ENCODE peak calls at places on chromosome 14, in four cellular contexts. J is K562, N is HL-60, R is GM12878. F is an unnamed sample.

GRCh38 chr14:70808023-70808401 is 1.3 kb downstream of the MAP3K9 start:
- DNase-seq in J (no peak), N (no peak), R (no peak), F (no peak)

GRCh38 chr14:39339003-39339402 is 93.2 kb downstream of the FBXO33 start:
- DNase-seq in N (no peak), J (peak), R (no peak), F (no peak)

GRCh38 chr14:54839681-54840080 is 62.9 kb downstream of the GCH1 start:
- DNase-seq in N (no peak), J (no peak), R (no peak), F (no peak)

GRCh38 chr14:73759183-73759713 is 45.1 kb upstream of the PNMA1 start:
- DNase-seq in R (no peak), J (peak), N (no peak), F (no peak)

GRCh38 chr14:43539210-43539609 is 967.9 kb downstream of the FSCB start:
- DNase-seq in J (no peak), N (no peak), R (no peak), F (no peak)

GRCh38 chr14:37565550-37565949 is 29.5 kb downstream of the FOXA1 start:
- DNase-seq in N (no peak), J (no peak), R (no peak), F (no peak)

GRCh38 chr14:28774764-28775738 is 8.5 kb downstream of the FOXG1 start:
- DNase-seq in N (no peak), J (no peak), R (no peak), F (no peak)

GRCh38 chr14:22994762-22995275 is 12.5 kb upstream of the AJUBA start:
- DNase-seq in N (no peak), R (no peak), J (peak), F (no peak)

DNA sequence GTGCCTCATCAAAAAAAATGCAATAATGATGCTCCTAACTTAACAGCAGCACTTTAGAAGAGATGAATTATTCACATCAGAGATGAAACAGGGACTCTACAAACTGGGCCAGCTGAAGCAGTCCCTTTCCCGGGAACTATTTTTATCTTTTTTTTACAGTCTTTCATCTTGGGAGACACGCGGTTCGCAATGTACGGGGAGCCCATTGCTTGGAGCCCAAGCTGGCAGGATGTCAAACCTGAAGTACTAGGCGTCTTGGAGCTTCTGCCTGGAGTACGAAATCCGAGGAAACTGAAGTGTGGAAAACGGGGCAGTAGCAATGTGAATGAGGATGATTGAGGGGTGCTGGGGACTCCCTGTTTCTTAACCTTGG is 65.4 kb upstream of the DLK1 start:
- DNase-seq in N (no peak), J (no peak), R (no peak), F (no peak)
- TF ChIP-seq SPI1 in N (no peak), J (no peak), R (no peak), F (no peak)

GRCh38 chr14:21042918-21043317 is 756 bp downstream of the RNASE7 start:
- DNase-seq in R (no peak), N (no peak), J (no peak), F (no peak)

GRCh38 chr14:21040370-21040925 is 1.7 kb upstream of the RNASE7 start:
- DNase-seq in N (no peak), J (no peak), R (no peak), F (no peak)

GRCh38 chr14:21041676-21042433 is at the start of gene RNASE7:
- DNase-seq in J (no peak), N (no peak), R (no peak), F (no peak)

GRCh38 chr14:21044106-21044618 is 2.0 kb downstream of the RNASE7 start:
- DNase-seq in N (no peak), R (no peak), J (no peak), F (no peak)

GRCh38 chr14:21043387-21044105 is 1.4 kb downstream of the RNASE7 start:
- DNase-seq in J (no peak), R (no peak), N (no peak), F (no peak)
- TF ChIP-seq SPI1 in J (no peak), R (no peak), N (no peak), F (no peak)

GRCh38 chr14:100314724-100315123 is 8.4 kb upstream of the SLC25A47 start:
- DNase-seq in R (no peak), J (no peak), N (no peak), F (no peak)

GRCh38 chr14:100317389-100317788 is 5.8 kb upstream of the SLC25A47 start:
- DNase-seq in J (no peak), N (no peak), R (no peak), F (no peak)

GRCh38 chr14:100309028-100309718 is 2.9 kb upstream of the SLC25A29 start:
- DNase-seq in N (no peak), R (no peak), J (no peak), F (no peak)

GRCh38 chr14:100313045-100313400 is 6.8 kb upstream of the SLC25A29 start:
- DNase-seq in J (no peak), N (no peak), R (no peak), F (no peak)

GRCh38 chr14:100313464-100314230 is 7.4 kb upstream of the SLC25A29 start:
- DNase-seq in N (no peak), J (no peak), R (no peak), F (no peak)
- TF ChIP-seq SPI1 in N (no peak), J (no peak), R (no peak), F (no peak)

GRCh38 chr14:68109132-68109531 is 289.6 kb downstream of the RAD51B start:
- DNase-seq in J (no peak), R (no peak), N (no peak), F (no peak)
- TF ChIP-seq SPI1 in J (no peak), R (no peak), N (no peak), F (no peak)

DNA sequence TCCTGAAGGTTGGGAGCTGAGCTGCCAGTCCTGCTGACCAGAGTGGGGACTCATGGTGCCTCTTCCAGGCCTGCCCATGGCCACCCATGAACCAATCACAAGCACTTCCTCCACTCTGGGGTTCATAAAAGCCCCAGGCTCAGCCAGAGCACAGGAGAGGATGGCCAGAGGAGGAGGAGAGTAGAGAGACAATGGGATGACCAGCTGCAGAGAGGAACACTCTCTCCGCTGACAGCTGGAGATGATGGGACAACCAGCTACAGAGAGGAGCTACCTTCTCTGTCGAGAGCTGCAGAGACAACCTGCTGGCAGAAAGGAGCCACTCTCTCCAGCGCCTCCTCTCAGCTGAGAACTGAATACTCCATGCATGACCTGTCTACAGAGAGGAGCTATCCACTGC is 886.1 kb downstream of the BCL11B start:
- DNase-seq in N (no peak), R (no peak), J (no peak), F (no peak)
- TF ChIP-seq SPI1 in N (no peak), R (no peak), J (no peak), F (no peak)

DNA sequence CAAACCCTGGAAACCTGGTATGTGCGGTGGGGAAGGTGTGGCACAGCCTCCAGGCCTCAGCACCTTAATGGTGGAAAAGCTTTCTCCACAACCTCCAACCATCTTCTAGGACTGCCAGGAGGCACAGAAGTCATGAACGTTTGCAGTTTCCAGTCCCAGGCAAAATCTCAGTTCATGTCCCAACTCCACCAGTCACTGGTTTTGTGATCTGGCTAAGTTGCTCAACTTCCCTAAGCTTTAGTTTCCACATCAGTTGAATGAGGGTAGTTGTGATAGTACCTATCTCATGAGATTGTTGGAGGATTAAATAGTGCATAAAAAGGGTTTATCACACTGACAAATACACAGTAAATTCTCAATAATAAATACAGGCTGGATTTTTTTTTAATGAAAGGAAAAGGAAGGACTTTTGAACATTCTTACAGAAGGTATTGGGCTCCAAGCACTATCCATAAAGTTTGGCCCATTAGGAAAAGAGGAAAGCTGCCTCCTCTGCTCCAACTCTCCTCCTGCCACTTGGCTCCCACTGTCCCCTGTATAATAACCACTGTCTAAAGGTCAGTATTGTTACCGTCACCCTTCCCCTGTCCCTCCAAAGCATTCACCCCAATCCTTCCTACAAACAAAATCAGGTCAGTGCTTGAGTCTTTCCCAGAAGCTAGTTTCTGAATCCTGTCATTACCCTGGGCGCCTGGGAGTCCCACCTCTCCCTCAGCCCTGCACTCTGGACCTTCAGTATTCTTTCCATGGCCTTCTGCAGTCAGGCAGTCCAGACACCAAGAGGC is 6.3 kb downstream of the PCK2 start:
- DNase-seq in R (no peak), N (no peak), J (no peak), F (no peak)
- TF ChIP-seq SPI1 in R (no peak), N (no peak), J (no peak), F (no peak)

GRCh38 chr14:59583755-59584154 is 7.1 kb upstream of the CCDC175 start:
- DNase-seq in R (no peak), N (no peak), J (no peak), F (no peak)
- TF ChIP-seq SPI1 in R (no peak), N (no peak), J (no peak), F (no peak)

GRCh38 chr14:60003991-60004390 is 84.0 kb downstream of the LRRC9 start:
- DNase-seq in J (no peak), N (no peak), R (no peak), F (no peak)
- TF ChIP-seq SPI1 in J (no peak), N (no peak), R (no peak), F (no peak)

GRCh38 chr14:98018626-98019025 is 1221.4 kb downstream of the VRK1 start:
- DNase-seq in J (no peak), R (no peak), N (no peak), F (no peak)
- TF ChIP-seq SPI1 in J (no peak), R (no peak), N (no peak), F (no peak)